ENCODE peak calls at places on chromosomes 2 and 18, in four cellular contexts. T is RWPE2, B is mucosa of descending colon, K is glutamatergic neuron. L is an unnamed sample.

GRCh38 chr2:168912466-168913170 is 11.5 kb downstream of the G6PC2 start:
- DNase-seq in T (no peak), B (peak), K (peak), L (peak)

GRCh38 chr2:105298017-105298416 is 31.5 kb downstream of the TGFBRAP1 start:
- DNase-seq in T (no peak), B (no peak), K (no peak), L (no peak)

GRCh38 chr2:148342091-148342490 is 302.5 kb upstream of the EPC2 start:
- DNase-seq in T (no peak), B (no peak), K (no peak), L (no peak)

GRCh38 chr18:75112486-75113096 is 96.3 kb downstream of the PTGR3 start:
- DNase-seq in T (no peak), B (no peak), K (no peak), L (no peak)

GRCh38 chr18:77054288-77054605 is 78.3 kb downstream of the MBP start:
- DNase-seq in T (no peak), B (no peak), K (no peak), L (no peak)

GRCh38 chr2:181419124-181419855 is 37.9 kb upstream of the ITGA4 start:
- DNase-seq in T (no peak), B (no peak), K (no peak), L (no peak)

GRCh38 chr18:54218299-54218698 is 6.2 kb downstream of the MBD2 start:
- DNase-seq in T (no peak), B (no peak), K (no peak), L (no peak)

GRCh38 chr2:71610671-71611070 is 157.3 kb downstream of the DYSF start:
- DNase-seq in T (peak), B (peak), K (no peak), L (no peak)

GRCh38 chr2:79935771-79936657 is 368.5 kb downstream of the LRRTM1 start:
- DNase-seq in T (no peak), B (peak), K (peak), L (peak)

GRCh38 chr2:68255736-68256450 is 3.6 kb upstream of the PPP3R1 start:
- DNase-seq in T (no peak), B (no peak), K (no peak), L (no peak)

GRCh38 chr2:119112230-119112629 is 46.3 kb downstream of the C1QL2 start:
- DNase-seq in T (no peak), B (no peak), K (no peak), L (no peak)

GRCh38 chr2:95342556-95343320 is 45.6 kb downstream of the KCNIP3 start:
- DNase-seq in T (peak), B (no peak), K (peak), L (no peak)

GRCh38 chr2:29166237-29166630 is 51.0 kb downstream of the CLIP4 start:
- DNase-seq in T (no peak), B (no peak), K (no peak), L (no peak)

GRCh38 chr18:13302611-13303267 is 84.2 kb downstream of the LDLRAD4 start:
- DNase-seq in T (no peak), B (no peak), K (no peak), L (no peak)

GRCh38 chr2:157257312-157258252 is at the start of gene GALNT5:
- DNase-seq in T (no peak), B (peak), K (no peak), L (peak)

GRCh38 chr2:7633556-7634153 is 716.4 kb downstream of the RNF144A start:
- DNase-seq in T (no peak), B (no peak), K (no peak), L (no peak)

GRCh38 chr18:6954501-6954900 is 163.1 kb downstream of the LAMA1 start:
- DNase-seq in T (no peak), B (no peak), K (no peak), L (no peak)

GRCh38 chr18:52572036-52572750 is 232.2 kb downstream of the DCC start:
- DNase-seq in T (no peak), B (no peak), K (no peak), L (no peak)

GRCh38 chr2:18413794-18414396 is 146.6 kb downstream of the RDH14 start:
- DNase-seq in T (no peak), B (no peak), K (no peak), L (no peak)

GRCh38 chr2:127056631-127057370 is 50.2 kb downstream of the BIN1 start:
- DNase-seq in T (no peak), B (no peak), K (no peak), L (no peak)

GRCh38 chr2:68767031-68767961 is 32.7 kb downstream of the ARHGAP25 start:
- DNase-seq in T (no peak), B (no peak), K (no peak), L (no peak)

GRCh38 chr18:8229786-8230185 is 379.5 kb upstream of the RAB12 start:
- DNase-seq in T (no peak), B (no peak), K (no peak), L (no peak)

GRCh38 chr2:219001577-219002394 is 8.6 kb upstream of the CRYBA2 start:
- DNase-seq in T (no peak), B (peak), K (peak), L (no peak)

GRCh38 chr2:160061533-160062282 is 707 bp downstream of the PLA2R1 start:
- DNase-seq in T (no peak), B (peak), K (no peak), L (no peak)

GRCh38 chr18:74342416-74343043 is 26.9 kb downstream of the C18orf63 start:
- DNase-seq in T (no peak), B (no peak), K (no peak), L (peak)

GRCh38 chr2:38554973-38555595 is 47.6 kb downstream of the HNRNPLL start:
- DNase-seq in T (no peak), B (no peak), K (no peak), L (no peak)

GRCh38 chr2:73859721-73860586 is 31.2 kb downstream of the STAMBP start:
- DNase-seq in T (no peak), B (no peak), K (no peak), L (no peak)

GRCh38 chr2:11419781-11420180 is 46.2 kb downstream of the E2F6 start:
- DNase-seq in T (no peak), B (no peak), K (no peak), L (no peak)

GRCh38 chr2:26913599-26914285 is 56.7 kb upstream of the MAPRE3 start:
- DNase-seq in T (no peak), B (no peak), K (no peak), L (no peak)

GRCh38 chr2:210544191-210544590 is 12.2 kb upstream of the CPS1 start:
- DNase-seq in T (no peak), B (no peak), K (no peak), L (no peak)

GRCh38 chr2:26169681-26170414 is 3.0 kb upstream of the GAREM2 start:
- DNase-seq in T (no peak), B (no peak), K (no peak), L (no peak)

GRCh38 chr2:220785181-220785580 is 786.9 kb downstream of the EPHA4 start:
- DNase-seq in T (no peak), B (no peak), K (no peak), L (no peak)

GRCh38 chr2:217851191-217852020 is 151.4 kb downstream of the TNS1 start:
- DNase-seq in T (no peak), B (no peak), K (no peak), L (no peak)

GRCh38 chr2:70123829-70124117 is 36.5 kb downstream of the PCBP1 start:
- DNase-seq in T (no peak), B (no peak), K (no peak), L (no peak)

GRCh38 chr2:42794271-42795046 is 2.1 kb upstream of the HAAO start:
- DNase-seq in T (no peak), B (no peak), K (peak), L (peak)
- TF ChIP-seq CTCF in T (no peak), B (no peak), K (no peak), L (no peak)

GRCh38 chr2:64899081-64899865 is 89.9 kb upstream of the SLC1A4 start:
- DNase-seq in T (no peak), B (no peak), K (no peak), L (no peak)

GRCh38 chr2:64906853-64907536 is 82.2 kb upstream of the SLC1A4 start:
- DNase-seq in T (no peak), B (no peak), K (no peak), L (no peak)

GRCh38 chr2:64905338-64906024 is 83.7 kb upstream of the SLC1A4 start:
- DNase-seq in T (no peak), B (peak), K (no peak), L (no peak)

GRCh38 chr2:64908406-64908805 is 80.8 kb upstream of the SLC1A4 start:
- DNase-seq in T (no peak), B (no peak), K (no peak), L (no peak)

GRCh38 chr2:64904405-64905329 is 84.5 kb upstream of the SLC1A4 start:
- DNase-seq in T (no peak), B (no peak), K (no peak), L (no peak)
- TF ChIP-seq CTCF in T (no peak), B (no peak), K (no peak), L (no peak)

DNA sequence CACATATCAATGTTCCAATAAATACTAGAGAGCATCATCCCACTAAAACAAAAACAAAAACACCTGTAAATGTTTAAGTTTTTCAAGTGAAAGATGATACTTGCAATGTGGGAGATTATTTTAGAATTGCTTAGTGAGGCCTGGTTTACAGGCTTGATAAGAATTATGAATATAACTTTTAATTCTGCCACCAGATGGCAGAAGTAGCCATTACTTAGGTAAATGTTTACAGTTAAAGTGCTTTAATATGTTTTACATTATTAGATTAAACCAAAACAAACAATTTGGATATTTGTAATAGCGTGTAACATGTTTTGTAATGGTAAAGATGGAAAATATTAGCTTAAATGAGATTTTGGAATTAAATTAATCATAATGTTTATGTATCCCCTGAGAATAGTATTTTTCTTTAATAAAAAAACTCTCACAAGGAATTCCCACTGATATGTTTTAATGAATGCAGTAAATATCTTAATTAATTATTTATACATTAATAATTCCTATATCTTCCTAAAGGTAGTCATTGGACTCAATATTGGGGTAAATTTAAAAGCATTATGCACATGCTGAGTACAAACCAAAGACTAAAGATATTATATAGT is 522.0 kb downstream of the SPAG16 start:
- DNase-seq in T (no peak), B (no peak), K (no peak), L (no peak)
- TF ChIP-seq CTCF in T (peak), B (no peak), K (peak), L (peak)

GRCh38 chr2:216698291-216698690 is 2.9 kb upstream of the IGFBP5 start:
- DNase-seq in T (no peak), B (no peak), K (no peak), L (no peak)

GRCh38 chr2:216700778-216701177 is 5.4 kb upstream of the IGFBP5 start:
- DNase-seq in T (no peak), B (no peak), K (no peak), L (no peak)

GRCh38 chr2:216700088-216700567 is 4.8 kb upstream of the IGFBP5 start:
- DNase-seq in T (no peak), B (no peak), K (no peak), L (no peak)

GRCh38 chr2:216696751-216697560 is 1.6 kb upstream of the IGFBP5 start:
- DNase-seq in T (no peak), B (no peak), K (no peak), L (no peak)

DNA sequence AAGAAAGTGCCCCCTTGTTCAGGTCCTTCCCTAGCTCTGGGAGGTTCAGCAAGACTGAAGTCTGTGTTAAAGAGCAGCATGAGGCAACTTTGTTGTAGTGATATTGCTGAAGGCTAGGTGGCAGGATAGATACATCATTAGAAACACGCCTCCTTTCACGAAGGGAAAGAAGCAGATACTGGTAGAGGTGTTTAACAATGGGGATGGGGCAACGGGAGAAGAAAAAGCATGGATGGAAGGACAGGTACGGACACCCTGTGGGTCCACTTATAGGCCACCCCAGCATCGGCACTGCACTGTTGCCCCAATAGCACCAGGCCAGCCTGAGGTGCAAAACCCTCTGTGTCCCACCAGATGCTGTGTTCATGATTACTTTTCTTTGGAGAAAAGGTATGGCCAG is 3.5 kb upstream of the IGFBP5 start:
- DNase-seq in T (no peak), B (no peak), K (no peak), L (no peak)
- TF ChIP-seq CTCF in T (peak), B (no peak), K (peak), L (peak)